ENCODE peak calls at places on chromosomes 12 and 14, in nine cellular contexts. One of them, this sample, is unnamed.

GRCh38 chr14:35197015-35197414 is 74.7 kb downstream of the PRORP start:
- DNase-seq in A549: peak
- DNase-seq in heart right ventricle: no peak
- DNase-seq in GM20000: no peak
- DNase-seq in HFFc6: peak
- DNase-seq in CD4-positive, alpha-beta T cell: no peak
- DNase-seq in PC-9: peak
- DNase-seq in ovary: no peak
- DNase-seq in upper lobe of left lung: no peak
- DNase-seq in this sample: no peak

GRCh38 chr12:101697930-101698781 is 716 bp downstream of the CHPT1 start:
- DNase-seq in A549: peak
- DNase-seq in heart right ventricle: peak
- DNase-seq in GM20000: no peak
- DNase-seq in HFFc6: no peak
- DNase-seq in CD4-positive, alpha-beta T cell: no peak
- DNase-seq in PC-9: no peak
- DNase-seq in ovary: peak
- DNase-seq in upper lobe of left lung: peak
- DNase-seq in this sample: peak

GRCh38 chr12:27213304-27213703 is 30.8 kb upstream of the STK38L start:
- DNase-seq in A549: no peak
- DNase-seq in heart right ventricle: no peak
- DNase-seq in GM20000: no peak
- DNase-seq in HFFc6: no peak
- DNase-seq in CD4-positive, alpha-beta T cell: no peak
- DNase-seq in PC-9: no peak
- DNase-seq in ovary: no peak
- DNase-seq in upper lobe of left lung: no peak
- DNase-seq in this sample: no peak

GRCh38 chr14:103214461-103214958 is 91.2 kb downstream of the TNFAIP2 start:
- DNase-seq in A549: no peak
- DNase-seq in heart right ventricle: no peak
- DNase-seq in GM20000: no peak
- DNase-seq in HFFc6: no peak
- DNase-seq in CD4-positive, alpha-beta T cell: no peak
- DNase-seq in PC-9: no peak
- DNase-seq in ovary: no peak
- DNase-seq in upper lobe of left lung: no peak
- DNase-seq in this sample: no peak

GRCh38 chr14:65164068-65164824 is 61.9 kb upstream of the MAX start:
- DNase-seq in A549: peak
- DNase-seq in heart right ventricle: peak
- DNase-seq in GM20000: peak
- DNase-seq in HFFc6: peak
- DNase-seq in CD4-positive, alpha-beta T cell: peak
- DNase-seq in PC-9: peak
- DNase-seq in ovary: no peak
- DNase-seq in upper lobe of left lung: peak
- DNase-seq in this sample: peak

GRCh38 chr12:39319180-39319579 is 123.7 kb downstream of the KIF21A start:
- DNase-seq in A549: no peak
- DNase-seq in heart right ventricle: no peak
- DNase-seq in GM20000: no peak
- DNase-seq in HFFc6: no peak
- DNase-seq in CD4-positive, alpha-beta T cell: no peak
- DNase-seq in PC-9: no peak
- DNase-seq in ovary: no peak
- DNase-seq in upper lobe of left lung: no peak
- DNase-seq in this sample: no peak

GRCh38 chr12:69154585-69155363 is 84.6 kb upstream of the CPSF6 start:
- DNase-seq in A549: peak
- DNase-seq in heart right ventricle: peak
- DNase-seq in GM20000: peak
- DNase-seq in HFFc6: peak
- DNase-seq in CD4-positive, alpha-beta T cell: peak
- DNase-seq in PC-9: peak
- DNase-seq in ovary: peak
- DNase-seq in upper lobe of left lung: peak
- DNase-seq in this sample: peak

GRCh38 chr12:100158535-100158934 is 15.9 kb upstream of the BLTP3B start:
- DNase-seq in A549: no peak
- DNase-seq in heart right ventricle: no peak
- DNase-seq in GM20000: no peak
- DNase-seq in HFFc6: no peak
- DNase-seq in CD4-positive, alpha-beta T cell: no peak
- DNase-seq in PC-9: no peak
- DNase-seq in ovary: no peak
- DNase-seq in upper lobe of left lung: no peak
- DNase-seq in this sample: no peak

GRCh38 chr12:132243596-132244289 is 85.6 kb downstream of the GALNT9 start:
- DNase-seq in A549: no peak
- DNase-seq in heart right ventricle: no peak
- DNase-seq in GM20000: no peak
- DNase-seq in HFFc6: no peak
- DNase-seq in CD4-positive, alpha-beta T cell: no peak
- DNase-seq in PC-9: no peak
- DNase-seq in ovary: no peak
- DNase-seq in upper lobe of left lung: no peak
- DNase-seq in this sample: no peak

GRCh38 chr12:93047118-93047517 is 118.0 kb upstream of the EEA1 start:
- DNase-seq in A549: no peak
- DNase-seq in heart right ventricle: no peak
- DNase-seq in GM20000: no peak
- DNase-seq in HFFc6: no peak
- DNase-seq in CD4-positive, alpha-beta T cell: no peak
- DNase-seq in PC-9: no peak
- DNase-seq in ovary: no peak
- DNase-seq in upper lobe of left lung: no peak
- DNase-seq in this sample: no peak

GRCh38 chr12:63400746-63401145 is 249.7 kb upstream of the AVPR1A start:
- DNase-seq in A549: peak
- DNase-seq in heart right ventricle: no peak
- DNase-seq in GM20000: no peak
- DNase-seq in HFFc6: no peak
- DNase-seq in CD4-positive, alpha-beta T cell: no peak
- DNase-seq in PC-9: peak
- DNase-seq in ovary: no peak
- DNase-seq in upper lobe of left lung: no peak
- DNase-seq in this sample: peak

GRCh38 chr14:59200214-59200613 is 11.7 kb downstream of the DAAM1 start:
- DNase-seq in A549: no peak
- DNase-seq in heart right ventricle: no peak
- DNase-seq in GM20000: no peak
- DNase-seq in HFFc6: no peak
- DNase-seq in CD4-positive, alpha-beta T cell: no peak
- DNase-seq in PC-9: no peak
- DNase-seq in ovary: no peak
- DNase-seq in upper lobe of left lung: no peak
- DNase-seq in this sample: no peak

GRCh38 chr14:76705214-76705613 is 56.1 kb upstream of the VASH1 start:
- DNase-seq in A549: no peak
- DNase-seq in heart right ventricle: no peak
- DNase-seq in GM20000: no peak
- DNase-seq in HFFc6: no peak
- DNase-seq in CD4-positive, alpha-beta T cell: no peak
- DNase-seq in PC-9: no peak
- DNase-seq in ovary: no peak
- DNase-seq in upper lobe of left lung: no peak
- DNase-seq in this sample: no peak

GRCh38 chr12:22234561-22234960 is 99.9 kb downstream of the ST8SIA1 start:
- DNase-seq in A549: no peak
- DNase-seq in heart right ventricle: no peak
- DNase-seq in GM20000: no peak
- DNase-seq in HFFc6: no peak
- DNase-seq in CD4-positive, alpha-beta T cell: no peak
- DNase-seq in PC-9: no peak
- DNase-seq in ovary: no peak
- DNase-seq in upper lobe of left lung: no peak
- DNase-seq in this sample: no peak

GRCh38 chr14:24377126-24377525 is 9.1 kb downstream of the NFATC4 start:
- DNase-seq in A549: no peak
- DNase-seq in heart right ventricle: no peak
- DNase-seq in GM20000: no peak
- DNase-seq in HFFc6: no peak
- DNase-seq in CD4-positive, alpha-beta T cell: no peak
- DNase-seq in PC-9: no peak
- DNase-seq in ovary: no peak
- DNase-seq in upper lobe of left lung: no peak
- DNase-seq in this sample: no peak

GRCh38 chr12:46384451-46385301 is 12.1 kb upstream of the SLC38A2 start:
- DNase-seq in A549: no peak
- DNase-seq in heart right ventricle: no peak
- DNase-seq in GM20000: no peak
- DNase-seq in HFFc6: no peak
- DNase-seq in CD4-positive, alpha-beta T cell: no peak
- DNase-seq in PC-9: peak
- DNase-seq in ovary: no peak
- DNase-seq in upper lobe of left lung: no peak
- DNase-seq in this sample: no peak

GRCh38 chr14:106268013-106268727 is 741.8 kb downstream of the TMEM121 start:
- DNase-seq in A549: peak
- DNase-seq in heart right ventricle: no peak
- DNase-seq in GM20000: no peak
- DNase-seq in HFFc6: no peak
- DNase-seq in CD4-positive, alpha-beta T cell: peak
- DNase-seq in PC-9: no peak
- DNase-seq in ovary: no peak
- DNase-seq in upper lobe of left lung: peak
- DNase-seq in this sample: peak

GRCh38 chr12:6963016-6963731 is 7.3 kb downstream of the PHB2 start:
- DNase-seq in A549: no peak
- DNase-seq in heart right ventricle: no peak
- DNase-seq in GM20000: no peak
- DNase-seq in HFFc6: no peak
- DNase-seq in CD4-positive, alpha-beta T cell: no peak
- DNase-seq in PC-9: peak
- DNase-seq in ovary: peak
- DNase-seq in upper lobe of left lung: peak
- DNase-seq in this sample: peak

DNA sequence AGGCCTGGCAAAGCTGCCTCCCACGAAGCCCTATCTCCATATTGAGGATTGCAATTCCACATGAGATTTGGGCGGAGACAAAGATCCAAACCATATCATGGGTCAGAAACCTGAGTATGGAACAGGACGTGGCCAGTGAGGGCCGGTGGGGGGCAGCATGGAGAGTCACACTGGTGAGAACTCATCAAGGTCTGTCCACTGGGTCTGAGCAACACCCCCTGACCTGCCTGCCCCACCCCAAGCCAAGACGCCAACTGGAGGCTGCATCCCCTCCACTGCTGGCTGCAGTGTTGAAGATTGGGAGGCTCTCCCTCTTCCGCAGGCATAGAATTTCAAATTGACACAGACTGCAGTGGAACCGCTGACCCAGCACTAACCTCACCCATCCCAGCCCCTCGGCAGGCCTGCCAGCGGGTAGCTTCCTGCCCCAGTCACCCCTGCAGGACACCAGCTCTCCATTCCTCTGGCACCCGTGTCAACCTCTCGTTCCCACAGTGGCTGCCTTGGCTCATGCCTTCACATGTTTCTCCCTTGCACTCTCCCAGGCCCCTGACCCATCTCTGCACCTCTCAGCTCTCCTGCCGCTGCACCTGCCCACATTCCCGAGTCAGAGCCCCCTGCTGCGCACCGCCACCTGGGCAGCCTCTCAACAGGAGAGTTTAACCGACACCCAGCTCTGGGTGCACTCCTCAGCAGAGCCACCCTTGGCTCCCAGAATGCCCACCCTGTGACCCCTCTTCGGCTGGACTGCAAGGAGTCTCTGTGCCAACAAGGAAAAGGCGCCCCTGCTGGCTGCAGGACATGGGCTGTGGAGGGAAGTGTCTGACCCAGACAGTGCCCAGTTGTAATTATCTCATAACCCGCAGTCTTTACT is 45.2 kb upstream of the PPP2R5C start:
- DNase-seq in A549: no peak
- DNase-seq in heart right ventricle: no peak
- DNase-seq in GM20000: no peak
- DNase-seq in HFFc6: no peak
- DNase-seq in CD4-positive, alpha-beta T cell: no peak
- DNase-seq in PC-9: no peak
- DNase-seq in ovary: no peak
- DNase-seq in upper lobe of left lung: peak
- DNase-seq in this sample: no peak
- TF ChIP-seq CTCF in A549: no peak
- TF ChIP-seq CTCF in heart right ventricle: no peak
- TF ChIP-seq CTCF in GM20000: no peak
- TF ChIP-seq CTCF in HFFc6: peak
- TF ChIP-seq CTCF in CD4-positive, alpha-beta T cell: no peak
- TF ChIP-seq CTCF in PC-9: no peak
- TF ChIP-seq CTCF in ovary: no peak
- TF ChIP-seq CTCF in upper lobe of left lung: no peak
- TF ChIP-seq CTCF in this sample: no peak

DNA sequence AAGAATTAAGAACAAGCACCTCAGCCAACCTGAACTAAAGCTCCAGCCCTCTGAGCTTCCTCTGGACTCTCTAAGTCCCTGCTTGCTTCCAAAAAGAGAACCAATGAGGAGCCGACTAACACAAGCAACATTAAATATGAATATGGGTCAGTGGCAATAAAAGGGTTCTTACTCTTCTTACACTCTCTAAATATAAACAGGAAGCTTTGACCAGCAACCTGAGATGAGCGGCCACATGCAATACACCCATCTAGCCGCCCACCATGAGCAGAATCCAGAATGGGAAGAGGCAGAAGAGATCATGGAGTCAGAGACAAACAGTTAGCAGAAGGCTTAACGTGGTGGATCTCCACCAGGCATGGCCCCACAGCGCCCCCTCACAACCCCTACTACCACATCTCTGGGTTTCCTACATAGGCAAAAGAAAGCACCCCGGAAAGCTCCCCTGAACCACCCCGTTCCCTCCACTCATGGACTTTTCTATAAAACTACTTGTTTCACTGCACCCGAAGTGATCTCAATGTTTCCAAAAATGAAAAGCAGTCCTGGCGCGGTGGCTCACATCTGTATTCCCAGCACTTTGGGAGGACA is 59.4 kb downstream of the TTC7B start:
- DNase-seq in A549: peak
- DNase-seq in heart right ventricle: no peak
- DNase-seq in GM20000: no peak
- DNase-seq in HFFc6: no peak
- DNase-seq in CD4-positive, alpha-beta T cell: no peak
- DNase-seq in PC-9: no peak
- DNase-seq in ovary: no peak
- DNase-seq in upper lobe of left lung: no peak
- DNase-seq in this sample: no peak
- TF ChIP-seq CTCF in A549: no peak
- TF ChIP-seq CTCF in heart right ventricle: no peak
- TF ChIP-seq CTCF in GM20000: no peak
- TF ChIP-seq CTCF in HFFc6: peak
- TF ChIP-seq CTCF in CD4-positive, alpha-beta T cell: no peak
- TF ChIP-seq CTCF in PC-9: no peak
- TF ChIP-seq CTCF in ovary: no peak
- TF ChIP-seq CTCF in upper lobe of left lung: no peak
- TF ChIP-seq CTCF in this sample: no peak

GRCh38 chr12:113437729-113438100 is 15.5 kb downstream of the SDSL start:
- DNase-seq in A549: no peak
- DNase-seq in heart right ventricle: no peak
- DNase-seq in GM20000: no peak
- DNase-seq in HFFc6: no peak
- DNase-seq in CD4-positive, alpha-beta T cell: no peak
- DNase-seq in PC-9: no peak
- DNase-seq in ovary: no peak
- DNase-seq in upper lobe of left lung: no peak
- DNase-seq in this sample: no peak
- TF ChIP-seq CTCF in A549: no peak
- TF ChIP-seq CTCF in heart right ventricle: no peak
- TF ChIP-seq CTCF in GM20000: no peak
- TF ChIP-seq CTCF in HFFc6: no peak
- TF ChIP-seq CTCF in CD4-positive, alpha-beta T cell: no peak
- TF ChIP-seq CTCF in PC-9: no peak
- TF ChIP-seq CTCF in ovary: no peak
- TF ChIP-seq CTCF in upper lobe of left lung: no peak
- TF ChIP-seq CTCF in this sample: no peak

GRCh38 chr14:99807413-99808132 is 14.4 kb downstream of the EML1 start:
- DNase-seq in A549: peak
- DNase-seq in heart right ventricle: no peak
- DNase-seq in GM20000: no peak
- DNase-seq in HFFc6: no peak
- DNase-seq in CD4-positive, alpha-beta T cell: no peak
- DNase-seq in PC-9: no peak
- DNase-seq in ovary: no peak
- DNase-seq in upper lobe of left lung: no peak
- DNase-seq in this sample: no peak
- TF ChIP-seq CTCF in A549: no peak
- TF ChIP-seq CTCF in heart right ventricle: no peak
- TF ChIP-seq CTCF in GM20000: no peak
- TF ChIP-seq CTCF in HFFc6: no peak
- TF ChIP-seq CTCF in CD4-positive, alpha-beta T cell: no peak
- TF ChIP-seq CTCF in PC-9: no peak
- TF ChIP-seq CTCF in ovary: no peak
- TF ChIP-seq CTCF in upper lobe of left lung: no peak
- TF ChIP-seq CTCF in this sample: no peak

This sample was measured in Calu3.